ENCODE peak calls at places on chromosomes 1 and 21, in eight cellular contexts. S is stomach, B is psoas muscle, J is fibroblast of lung, Z is mesendoderm, N is SJSA1, T is aorta, O is upper lobe of right lung. K is an unnamed sample.
A peak's percentile ranks its signal among the peaks of the same experiment; 100 is the strongest.

GRCh38 chr1:116667577-116668105 is at the start of gene IGSF3:
- DNase-seq in B (peak; percentile 76), J (peak; percentile 47), T (peak; percentile 89), Z (peak; percentile 88), O (peak; percentile 92), N (peak; percentile 43), S (peak; percentile 80), K (peak; percentile 82)

GRCh38 chr1:145942891-145943290 is 14.9 kb downstream of the LIX1L start:
- DNase-seq in B (no peak), N (no peak), S (no peak), Z (no peak), J (no peak), T (no peak), O (no peak), K (no peak)

GRCh38 chr1:60483471-60483870 is 409.9 kb upstream of the C1orf87 start:
- DNase-seq in S (no peak), Z (no peak), B (no peak), J (no peak), O (no peak), T (no peak), N (no peak), K (no peak)

GRCh38 chr1:40848530-40849189 is 13.5 kb downstream of the CITED4 start:
- DNase-seq in T (no peak), J (peak; percentile 50), B (peak; percentile 53), N (peak; percentile 56), O (peak; percentile 77), Z (peak; percentile 85), S (peak; percentile 81), K (no peak)

GRCh38 chr1:170578356-170578755 is 46.4 kb downstream of the GORAB start:
- DNase-seq in T (no peak), N (no peak), B (no peak), O (no peak), S (no peak), J (peak; percentile 20), Z (no peak), K (no peak)

GRCh38 chr21:46154155-46154954 is 1.0 kb downstream of the FTCD start:
- DNase-seq in N (no peak), S (peak; percentile 21), B (peak; percentile 11), O (peak; percentile 61), T (peak; percentile 71), J (no peak), Z (no peak), K (peak; percentile 59)

GRCh38 chr1:178998295-178998694 is 27.4 kb upstream of the FAM20B start:
- DNase-seq in J (no peak), T (no peak), O (no peak), Z (no peak), N (no peak), B (no peak), S (no peak), K (no peak)

GRCh38 chr1:26771643-26772321 is 16.0 kb upstream of the PIGV start:
- DNase-seq in Z (peak; percentile 95), T (no peak), S (no peak), B (no peak), J (peak; percentile 98), N (peak; percentile 98), O (no peak), K (no peak)

GRCh38 chr1:39738622-39739366 is at the start of gene PPIE:
- DNase-seq in B (peak; percentile 97), T (peak; percentile 98), Z (peak; percentile 93), O (peak; percentile 98), N (peak; percentile 72), J (peak; percentile 85), S (peak; percentile 94), K (peak; percentile 96)

GRCh38 chr21:36027352-36027751 is 33.0 kb downstream of the SETD4 start:
- DNase-seq in J (peak; percentile 21), S (no peak), T (no peak), N (no peak), Z (no peak), B (no peak), O (no peak), K (no peak)

GRCh38 chr1:31669786-31670582 is 25.3 kb upstream of the PEF1 start:
- DNase-seq in Z (peak; percentile 56), B (peak; percentile 72), N (no peak), T (peak; percentile 95), S (peak; percentile 94), O (peak; percentile 91), J (peak; percentile 62), K (peak; percentile 81)

GRCh38 chr1:31668303-31668883 is 23.7 kb upstream of the PEF1 start:
- DNase-seq in N (no peak), Z (no peak), J (no peak), O (peak; percentile 48), S (no peak), B (no peak), T (no peak), K (no peak)

GRCh38 chr1:31670583-31670944 is 25.9 kb upstream of the PEF1 start:
- DNase-seq in B (no peak), N (no peak), O (no peak), T (no peak), Z (no peak), J (no peak), S (no peak), K (no peak)

GRCh38 chr1:31671147-31671546 is 26.5 kb upstream of the PEF1 start:
- DNase-seq in B (no peak), O (no peak), Z (no peak), T (no peak), S (no peak), J (no peak), N (no peak), K (no peak)

GRCh38 chr1:31669433-31669785 is 24.7 kb upstream of the PEF1 start:
- DNase-seq in O (no peak), N (no peak), J (no peak), T (no peak), S (no peak), B (no peak), Z (no peak), K (no peak)
- H3K4me1 ChIP-seq in O (peaks cover 11% of the 10 kb centered on the region), N (peaks cover 33% of the 10 kb centered on the region), J (peaks cover 12% of the 10 kb centered on the region), T (no peaks in the 10 kb centered on the region), S (peaks cover 86% of the 10 kb centered on the region), B (peaks cover 31% of the 10 kb centered on the region), Z (no peaks in the 10 kb centered on the region), K (peaks cover 60% of the 10 kb centered on the region)

GRCh38 chr1:205449750-205450443 is 5.9 kb downstream of the BLACAT1 start:
- DNase-seq in B (no peak), T (no peak), S (peak; percentile 48), N (no peak), J (peak; percentile 74), O (peak; percentile 92), Z (peak; percentile 99), K (no peak)
- H3K4me1 ChIP-seq in B (peaks cover 10% of the 10 kb centered on the region), T (no peaks in the 10 kb centered on the region), S (peaks cover 31% of the 10 kb centered on the region), N (no peaks in the 10 kb centered on the region), J (no peaks in the 10 kb centered on the region), O (peaks cover 6% of the 10 kb centered on the region), Z (peaks cover 47% of the 10 kb centered on the region), K (peaks cover 19% of the 10 kb centered on the region)

DNA sequence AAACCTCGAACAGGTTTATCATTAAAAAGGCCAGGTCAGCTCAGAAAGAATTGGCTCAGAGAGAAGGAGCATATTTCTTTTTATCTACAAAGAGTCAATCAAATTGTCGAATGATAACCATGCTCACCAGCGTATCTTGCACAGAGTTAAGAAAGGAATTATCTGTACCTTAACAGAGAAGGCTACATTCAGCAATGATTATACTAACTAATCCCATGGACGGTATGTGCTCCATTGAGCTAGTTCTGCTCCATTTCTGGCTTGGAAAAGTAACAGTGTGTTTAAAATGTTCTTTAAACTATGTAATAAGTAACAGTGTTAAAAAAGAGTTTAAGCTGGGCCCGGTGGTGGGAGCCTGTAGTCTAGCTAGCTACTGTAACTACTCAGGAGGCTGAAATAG is 4.2 kb downstream of the UBR4 start:
- DNase-seq in S (no peak), N (no peak), O (no peak), Z (no peak), J (no peak), T (no peak), B (no peak), K (no peak)
- H3K4me1 ChIP-seq in S (peaks cover 89% of the 10 kb centered on the region), N (peaks cover 27% of the 10 kb centered on the region), O (peaks cover 58% of the 10 kb centered on the region), Z (no peaks in the 10 kb centered on the region), J (peaks cover 7% of the 10 kb centered on the region), T (peaks cover 3% of the 10 kb centered on the region), B (peaks cover 58% of the 10 kb centered on the region), K (peaks cover 57% of the 10 kb centered on the region)

DNA sequence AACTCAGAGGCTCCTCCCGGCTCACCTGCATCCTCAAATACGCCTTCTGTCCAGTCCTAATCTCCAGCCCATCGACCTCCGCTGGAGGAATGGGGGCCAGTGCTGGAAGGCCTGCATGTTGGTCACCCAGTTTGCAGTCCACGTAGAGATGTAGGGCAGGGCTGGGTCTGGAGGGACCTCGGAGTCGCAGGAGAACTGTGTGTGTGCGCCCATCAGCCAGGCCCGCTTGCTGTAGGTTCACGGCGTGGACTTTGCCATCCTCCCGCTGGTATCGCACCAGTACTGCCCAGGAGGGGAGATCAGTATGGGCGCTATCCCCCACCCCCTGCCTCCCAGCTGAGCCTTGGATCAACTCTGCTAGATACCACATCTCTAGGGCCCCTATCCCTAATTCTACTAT is 2.7 kb downstream of the THBS3 start:
- DNase-seq in S (no peak), B (no peak), J (no peak), O (no peak), T (no peak), N (no peak), Z (no peak), K (no peak)
- H3K4me1 ChIP-seq in S (peaks cover 35% of the 10 kb centered on the region), B (peaks cover 21% of the 10 kb centered on the region), J (peaks cover 15% of the 10 kb centered on the region), O (peaks cover 26% of the 10 kb centered on the region), T (no peaks in the 10 kb centered on the region), N (peaks cover 25% of the 10 kb centered on the region), Z (peaks cover 7% of the 10 kb centered on the region), K (peaks cover 31% of the 10 kb centered on the region)

DNA sequence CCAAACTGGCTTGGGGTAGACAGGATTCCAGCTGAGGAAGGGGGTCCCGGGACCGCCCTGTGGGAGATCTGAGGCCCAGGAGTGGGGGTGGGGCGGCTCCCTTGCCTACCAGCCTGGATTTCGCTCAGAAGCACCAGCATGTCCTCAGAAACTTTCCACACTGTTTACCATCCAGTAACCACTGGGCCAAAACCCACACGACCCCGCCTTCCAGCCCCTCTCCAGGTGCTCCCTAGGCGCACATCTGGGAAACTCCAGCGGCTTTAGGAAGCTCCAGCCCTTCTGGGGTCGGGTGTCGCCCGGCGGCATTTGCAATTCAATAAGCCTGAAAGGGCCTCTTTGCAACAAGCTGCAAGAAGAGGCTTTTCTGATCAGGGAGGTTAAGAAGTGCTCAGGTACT is 4.6 kb downstream of the RIPK4 start:
- DNase-seq in O (no peak), J (no peak), N (no peak), T (peak; percentile 62), Z (peak; percentile 82), S (no peak), B (no peak), K (no peak)
- H3K4me1 ChIP-seq in O (peaks cover 30% of the 10 kb centered on the region), J (no peaks in the 10 kb centered on the region), N (peaks cover 45% of the 10 kb centered on the region), T (no peaks in the 10 kb centered on the region), Z (peaks cover 11% of the 10 kb centered on the region), S (peaks cover 79% of the 10 kb centered on the region), B (no peaks in the 10 kb centered on the region), K (peaks cover 61% of the 10 kb centered on the region)

K was measured in suprapubic skin.